ENCODE peak calls at places on chromosomes 6 and 20, in nine cellular contexts. X is pancreas; O is GM23248; L is upper lobe of left lung; B is CD8-positive, alpha-beta memory T cell; M is adrenal gland; R is cardiac muscle cell; V is iPS DF 6.9; T is adipocyte. Q is an unnamed sample. For H3K36me3 and H3K9me3, the result is how much of the 10 kb centered on the place peaks cover.

GRCh38 chr6:38640216-38640909 is 634 bp upstream of the BTBD9 start:
- DNase-seq in X (no peak), O (peak), L (no peak), B (peak), M (peak), R (peak), V (peak), T (peak), Q (no peak)

GRCh38 chr6:138346302-138347195 is 31.2 kb upstream of the SMIM28 start:
- DNase-seq in X (no peak), O (peak), L (no peak), B (no peak), M (no peak), R (peak), V (no peak), T (peak), Q (no peak)

GRCh38 chr20:36682311-36682710 is 36.3 kb upstream of the SLA2 start:
- DNase-seq in X (no peak), O (no peak), L (no peak), B (no peak), M (no peak), R (no peak), V (no peak), T (no peak), Q (no peak)

GRCh38 chr6:111230351-111231077 is 143.2 kb downstream of the SLC16A10 start:
- DNase-seq in X (no peak), O (peak), L (no peak), B (no peak), M (no peak), R (peak), V (no peak), T (peak), Q (no peak)

GRCh38 chr6:136969433-136969832 is 47.3 kb downstream of the SLC35D3 start:
- DNase-seq in X (no peak), O (no peak), L (no peak), B (no peak), M (peak), R (no peak), V (no peak), T (no peak), Q (no peak)

GRCh38 chr6:134005824-134006223 is 46.6 kb downstream of the SLC2A12 start:
- DNase-seq in X (no peak), O (no peak), L (no peak), B (no peak), M (no peak), R (no peak), V (no peak), T (no peak), Q (peak)

GRCh38 chr6:1387632-1388031 is 1.7 kb upstream of the FOXF2 start:
- DNase-seq in X (no peak), O (no peak), L (no peak), B (no peak), M (no peak), R (no peak), V (no peak), T (no peak), Q (no peak)

GRCh38 chr6:7243188-7243942 is 69.6 kb downstream of the SSR1 start:
- DNase-seq in X (no peak), O (peak), L (no peak), B (no peak), M (peak), R (peak), V (no peak), T (peak), Q (no peak)

GRCh38 chr6:42043787-42044475 is 6.4 kb upstream of the TAF8 start:
- DNase-seq in X (peak), O (peak), L (peak), B (peak), M (peak), R (peak), V (peak), T (peak), Q (peak)

GRCh38 chr6:151535476-151536279 is 41.9 kb downstream of the CCDC170 start:
- DNase-seq in X (no peak), O (no peak), L (no peak), B (no peak), M (no peak), R (no peak), V (no peak), T (no peak), Q (no peak)

GRCh38 chr20:58246346-58246745 is 17.9 kb upstream of the ANKRD60 start:
- DNase-seq in X (no peak), O (peak), L (no peak), B (no peak), M (no peak), R (peak), V (no peak), T (no peak), Q (no peak)

GRCh38 chr6:113122060-113122459 is 735.1 kb upstream of the MARCKS start:
- DNase-seq in X (no peak), O (peak), L (no peak), B (no peak), M (no peak), R (peak), V (peak), T (peak), Q (peak)

GRCh38 chr6:7184502-7184901 is 76.7 kb downstream of the RREB1 start:
- DNase-seq in X (no peak), O (peak), L (no peak), B (no peak), M (no peak), R (no peak), V (no peak), T (no peak), Q (no peak)

GRCh38 chr20:19740503-19740902 is 17.6 kb upstream of the RIN2 start:
- DNase-seq in X (no peak), O (no peak), L (no peak), B (no peak), M (no peak), R (no peak), V (no peak), T (no peak), Q (no peak)

GRCh38 chr6:143757346-143757832 is 79.6 kb downstream of the PHACTR2 start:
- DNase-seq in X (no peak), O (no peak), L (no peak), B (no peak), M (no peak), R (no peak), V (no peak), T (no peak), Q (no peak)
- H3K36me3 ChIP-seq in X (under half), O (under half), L (under half), B (under half), M (under half), R (under half), V (under half), T (under half), Q (under half)

GRCh38 chr6:28137458-28138020 is 4.1 kb upstream of the ZKSCAN8 start:
- DNase-seq in X (no peak), O (peak), L (no peak), B (no peak), M (no peak), R (peak), V (no peak), T (peak), Q (no peak)

GRCh38 chr6:28141500-28142329 is at the start of gene ZKSCAN8:
- DNase-seq in X (peak), O (peak), L (peak), B (peak), M (peak), R (peak), V (peak), T (peak), Q (peak)

GRCh38 chr6:28142446-28142845 is 763 bp downstream of the ZKSCAN8 start:
- DNase-seq in X (no peak), O (peak), L (no peak), B (no peak), M (no peak), R (peak), V (no peak), T (peak), Q (no peak)

GRCh38 chr6:28139860-28140500 is 1.7 kb upstream of the ZKSCAN8 start:
- DNase-seq in X (no peak), O (no peak), L (no peak), B (no peak), M (no peak), R (no peak), V (no peak), T (no peak), Q (no peak)

DNA sequence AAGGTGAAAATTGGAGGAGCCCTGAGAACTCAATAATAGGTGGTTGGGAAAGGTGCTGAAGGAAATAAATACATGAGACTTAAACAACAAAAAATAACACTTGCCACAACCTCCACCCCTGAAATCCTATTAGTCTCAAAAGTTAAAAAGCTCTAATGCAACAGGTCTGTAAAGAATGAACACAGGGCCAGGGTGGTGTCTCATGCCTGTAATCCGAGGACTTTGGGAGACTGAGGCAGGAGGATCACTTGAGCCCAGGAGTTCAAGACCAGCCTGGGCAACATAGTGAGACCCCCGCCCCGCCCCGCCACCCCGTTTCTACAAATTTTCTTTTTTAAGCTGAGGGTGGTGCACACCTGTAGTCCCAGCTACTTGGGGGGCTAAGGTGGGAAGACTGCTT is 1.1 kb upstream of the ZKSCAN8 start:
- DNase-seq in X (no peak), O (no peak), L (no peak), B (no peak), M (no peak), R (no peak), V (no peak), T (no peak), Q (no peak)
- H3K4me3 ChIP-seq in X (no peak), O (no peak), L (no peak), B (peak), M (no peak), R (no peak), V (no peak), T (peak), Q (peak)

GRCh38 chr20:59661141-59661540 is 56.8 kb downstream of the PHACTR3 start:
- DNase-seq in X (no peak), O (no peak), L (no peak), B (no peak), M (peak), R (no peak), V (no peak), T (no peak), Q (no peak)

GRCh38 chr20:59662161-59662560 is 57.8 kb downstream of the PHACTR3 start:
- DNase-seq in X (no peak), O (no peak), L (no peak), B (no peak), M (no peak), R (no peak), V (no peak), T (no peak), Q (no peak)

GRCh38 chr20:59663513-59663890 is 59.2 kb downstream of the PHACTR3 start:
- DNase-seq in X (no peak), O (no peak), L (no peak), B (no peak), M (no peak), R (no peak), V (no peak), T (no peak), Q (no peak)

GRCh38 chr20:59662856-59663512 is 58.6 kb downstream of the PHACTR3 start:
- DNase-seq in X (no peak), O (no peak), L (no peak), B (no peak), M (peak), R (no peak), V (no peak), T (no peak), Q (no peak)

DNA sequence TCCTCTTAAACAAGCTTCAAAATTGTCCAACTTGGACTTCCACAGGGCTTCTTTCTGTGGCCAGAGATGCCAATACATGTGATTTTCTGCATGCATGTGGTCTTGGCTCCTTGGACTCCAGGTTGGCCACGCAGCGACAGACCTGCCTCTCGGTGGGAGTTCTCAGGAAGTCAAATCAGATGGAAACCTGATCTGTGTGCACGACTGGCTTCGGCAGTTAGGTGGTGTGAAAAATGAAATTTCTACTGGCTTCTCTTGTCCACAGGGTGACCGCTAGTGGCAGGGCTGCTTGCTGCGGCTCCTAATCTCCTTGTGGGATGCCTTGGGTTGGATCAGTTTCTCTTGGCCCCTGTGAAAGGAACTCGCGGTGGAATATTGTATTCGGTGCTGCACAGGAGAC is 57.3 kb downstream of the PHACTR3 start:
- DNase-seq in X (no peak), O (no peak), L (no peak), B (no peak), M (peak), R (no peak), V (no peak), T (no peak), Q (no peak)
- H3K9me3 ChIP-seq in X (under half), O (under half), L (under half), B (under half), M (under half), R (under half), V (under half), T (under half), Q (under half)

DNA sequence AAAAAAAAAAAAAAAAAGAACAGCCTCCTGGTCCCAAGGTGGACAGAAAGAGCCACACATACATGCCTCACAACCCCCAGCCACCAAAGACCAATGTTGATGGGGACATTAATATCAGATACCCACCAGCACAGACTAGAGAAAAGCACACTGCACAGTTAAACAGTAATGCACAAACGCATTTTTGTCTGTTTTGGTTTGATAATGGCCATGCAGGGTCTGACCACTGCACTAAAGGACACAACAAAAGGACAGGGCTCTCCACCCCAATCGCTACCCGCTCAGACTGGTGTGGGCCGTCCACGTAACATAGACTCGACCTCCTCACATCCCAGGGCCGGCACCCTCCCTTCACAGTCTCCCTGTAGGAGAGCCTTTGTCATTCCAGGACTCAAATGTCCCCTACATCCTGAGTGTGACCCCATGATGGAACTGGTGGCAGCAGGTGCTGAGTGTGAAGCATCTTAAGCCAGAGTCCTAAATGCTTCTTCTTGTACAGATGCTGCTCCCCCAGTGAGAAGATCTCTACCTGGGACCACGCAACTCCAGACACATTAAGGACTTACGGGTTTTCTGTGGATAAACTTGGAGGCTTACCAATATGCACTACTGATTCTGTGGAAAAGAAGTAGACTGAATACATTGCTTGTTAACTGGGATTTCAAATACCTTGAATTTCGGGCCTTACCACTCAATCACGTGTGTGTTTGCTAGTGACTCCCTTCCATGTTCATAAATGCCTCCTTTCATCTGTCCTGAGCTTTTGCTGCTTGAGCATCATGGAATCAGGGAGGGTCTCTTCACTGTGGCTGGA is 28.0 kb downstream of the RRBP1 start:
- DNase-seq in X (no peak), O (no peak), L (no peak), B (no peak), M (no peak), R (no peak), V (no peak), T (no peak), Q (no peak)
- H3K36me3 ChIP-seq in X (under half), O (under half), L (under half), B (under half), M (under half), R (under half), V (under half), T (half or more), Q (under half)

DNA sequence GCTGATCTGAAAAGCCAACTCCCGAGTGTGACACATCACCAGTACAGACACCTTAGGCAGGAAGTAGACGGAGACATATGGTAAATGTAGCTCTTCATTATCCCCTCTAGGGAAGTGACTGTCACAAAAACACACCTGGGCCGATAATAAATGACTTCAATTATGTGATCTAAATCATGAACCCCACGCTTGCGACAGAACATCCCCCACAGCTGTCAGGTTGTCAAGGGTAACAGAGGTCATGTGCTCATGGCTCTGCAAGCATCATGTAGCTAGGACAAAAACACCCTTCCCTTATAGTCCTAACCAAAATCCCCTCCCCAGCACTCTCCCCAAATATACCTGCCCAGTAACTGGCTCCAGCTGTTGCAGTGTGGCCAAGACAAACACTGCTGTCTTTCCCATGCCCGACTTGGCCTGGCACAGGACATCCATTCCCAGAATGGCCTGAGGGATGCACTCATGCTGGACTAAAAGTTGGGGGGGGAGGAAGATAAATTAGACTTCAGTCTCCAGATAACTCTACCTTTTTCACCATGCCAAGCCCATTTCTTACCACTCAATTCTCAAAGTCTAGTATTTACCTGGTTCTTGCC is 2.9 kb downstream of the DDX39B start:
- DNase-seq in X (peak), O (no peak), L (no peak), B (no peak), M (peak), R (no peak), V (no peak), T (no peak), Q (no peak)
- H3K4me3 ChIP-seq in X (peak), O (peak), L (no peak), B (no peak), M (no peak), R (no peak), V (peak), T (peak), Q (peak)

GRCh38 chr6:40000964-40001515 is 66.8 kb upstream of the MOCS1 start:
- DNase-seq in X (no peak), O (no peak), L (no peak), B (no peak), M (no peak), R (no peak), V (no peak), T (no peak), Q (no peak)
- H3K9me3 ChIP-seq in X (under half), O (under half), L (under half), B (under half), M (under half), R (under half), V (under half), T (under half), Q (under half)

GRCh38 chr20:50928469-50928868 is 2.8 kb downstream of the ADNP start:
- DNase-seq in X (no peak), O (no peak), L (no peak), B (no peak), M (no peak), R (no peak), V (no peak), T (no peak), Q (no peak)

GRCh38 chr20:50921783-50922501 is 9.3 kb downstream of the ADNP start:
- DNase-seq in X (no peak), O (no peak), L (peak), B (no peak), M (no peak), R (no peak), V (no peak), T (no peak), Q (no peak)

GRCh38 chr20:50919567-50919966 is 11.7 kb downstream of the ADNP start:
- DNase-seq in X (no peak), O (peak), L (peak), B (no peak), M (peak), R (peak), V (no peak), T (peak), Q (peak)

GRCh38 chr20:50921055-50921454 is 10.2 kb downstream of the ADNP start:
- DNase-seq in X (no peak), O (peak), L (no peak), B (no peak), M (no peak), R (peak), V (no peak), T (peak), Q (no peak)

DNA sequence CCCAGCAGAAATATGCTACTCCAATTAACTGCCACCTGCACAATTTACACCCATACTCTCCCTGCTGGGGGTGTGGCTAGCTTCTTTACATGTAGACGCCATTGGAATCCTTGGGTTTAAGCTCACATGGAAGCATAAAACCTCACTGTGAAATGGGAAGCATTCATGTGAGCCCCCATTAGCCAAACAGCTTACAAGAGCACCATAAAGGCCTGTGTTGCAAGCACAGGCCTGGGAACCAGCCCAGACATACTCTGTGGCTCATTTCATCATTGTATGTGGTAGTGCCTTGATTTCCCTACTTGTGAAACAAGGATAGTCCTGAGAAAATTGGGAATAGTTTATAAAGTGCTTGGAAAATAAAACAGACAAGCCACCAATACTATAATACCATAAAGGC is 7.0 kb downstream of the ADNP start:
- DNase-seq in X (no peak), O (peak), L (no peak), B (no peak), M (no peak), R (peak), V (no peak), T (peak), Q (no peak)
- H3K36me3 ChIP-seq in X (under half), O (under half), L (under half), B (under half), M (under half), R (under half), V (under half), T (under half), Q (half or more)

DNA sequence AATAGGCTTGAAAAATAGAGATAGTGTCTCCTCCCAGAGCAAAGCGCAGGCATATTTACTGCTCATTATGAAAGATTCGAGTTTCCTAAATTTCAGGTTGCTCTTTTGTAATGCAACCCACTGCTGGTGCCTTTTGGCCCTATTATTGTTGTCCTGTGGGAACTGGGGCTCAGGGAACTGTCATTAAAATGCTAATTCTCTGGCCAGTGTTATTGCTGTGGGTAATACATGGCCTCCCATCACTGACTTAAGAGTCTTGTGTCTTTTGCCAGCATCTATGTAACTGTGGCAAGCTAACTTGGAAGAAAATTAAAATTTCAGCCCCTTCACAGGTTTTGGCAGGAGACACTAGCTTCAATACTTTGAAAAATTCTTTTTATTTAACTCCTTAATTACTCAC is 754.1 kb upstream of the MAP3K7 start:
- DNase-seq in X (no peak), O (no peak), L (no peak), B (no peak), M (no peak), R (no peak), V (no peak), T (no peak), Q (no peak)
- H3K4me3 ChIP-seq in X (no peak), O (no peak), L (no peak), B (no peak), M (no peak), R (no peak), V (no peak), T (no peak), Q (no peak)